ENCODE peak calls at places on chromosome 2, in five cellular contexts. W is SK-N-DZ, O is mammary epithelial cell, J is G401, G is BE2C. Q is an unnamed sample.

GRCh38 chr2:109715302-109715937 is 78.7 kb upstream of the RGPD5 start:
- DNase-seq in W (no peak), O (peak), J (no peak), G (no peak), Q (no peak)

GRCh38 chr2:120209427-120210233 is 13.6 kb downstream of the TMEM185B start:
- DNase-seq in W (no peak), O (no peak), J (no peak), G (no peak), Q (no peak)

GRCh38 chr2:26883971-26884370 is 36.0 kb downstream of the DPYSL5 start:
- DNase-seq in W (no peak), O (no peak), J (no peak), G (no peak), Q (no peak)

GRCh38 chr2:176675557-176676256 is 406.5 kb downstream of the MTX2 start:
- DNase-seq in W (no peak), O (no peak), J (peak), G (no peak), Q (peak)

GRCh38 chr2:220648628-220649027 is 923.5 kb downstream of the EPHA4 start:
- DNase-seq in W (no peak), O (no peak), J (no peak), G (no peak), Q (no peak)

GRCh38 chr2:49973917-49974368 is 819.6 kb upstream of the FSHR start:
- DNase-seq in W (peak), O (peak), J (peak), G (peak), Q (peak)

GRCh38 chr2:134074619-134075018 is 179.3 kb upstream of the MGAT5 start:
- DNase-seq in W (no peak), O (peak), J (no peak), G (no peak), Q (no peak)

GRCh38 chr2:226066391-226066790 is 666.9 kb downstream of the NYAP2 start:
- DNase-seq in W (no peak), O (no peak), J (no peak), G (no peak), Q (no peak)

GRCh38 chr2:16138811-16139662 is 198.7 kb downstream of the MYCN start:
- DNase-seq in W (peak), O (no peak), J (no peak), G (peak), Q (no peak)

GRCh38 chr2:148967484-148967883 is 71.0 kb upstream of the LYPD6B start:
- DNase-seq in W (no peak), O (no peak), J (peak), G (no peak), Q (no peak)

GRCh38 chr2:101787097-101787496 is 89.6 kb downstream of the MAP4K4 start:
- DNase-seq in W (no peak), O (no peak), J (no peak), G (no peak), Q (no peak)

GRCh38 chr2:75311993-75312392 is 112.7 kb upstream of the TACR1 start:
- DNase-seq in W (peak), O (no peak), J (no peak), G (peak), Q (peak)

GRCh38 chr2:99088017-99088416 is 53.5 kb upstream of the C2orf15 start:
- DNase-seq in W (no peak), O (no peak), J (no peak), G (no peak), Q (no peak)

GRCh38 chr2:241443486-241444223 is 64.7 kb downstream of the STK25 start:
- DNase-seq in W (no peak), O (peak), J (no peak), G (peak), Q (no peak)

GRCh38 chr2:204849887-204850286 is 304.6 kb downstream of the PARD3B start:
- DNase-seq in W (no peak), O (peak), J (no peak), G (no peak), Q (no peak)

GRCh38 chr2:11785611-11785940 is 39.1 kb downstream of the LPIN1 start:
- DNase-seq in W (no peak), O (no peak), J (no peak), G (no peak), Q (peak)

GRCh38 chr2:17830053-17831034 is 14.1 kb downstream of the MSGN1 start:
- DNase-seq in W (peak), O (peak), J (peak), G (peak), Q (peak)

GRCh38 chr2:191333911-191334357 is 88.7 kb downstream of the MYO1B start:
- DNase-seq in W (no peak), O (peak), J (no peak), G (no peak), Q (no peak)

GRCh38 chr2:171522057-171522803 is at the start of gene CYBRD1:
- DNase-seq in W (no peak), O (peak), J (peak), G (peak), Q (peak)